ENCODE peak calls at places on chromosomes 3 and 15, in seven cellular contexts. P, G, T, Q, M, Y and O are unnamed samples.

GRCh38 chr15:41774873-41775417 is 661 bp downstream of the MAPKBP1 start:
- DNase-seq in P (no peak), G (no peak), T (no peak), Q (no peak), M (no peak), Y (no peak), O (no peak)

GRCh38 chr3:34619990-34620389 is 821.6 kb downstream of the PDCD6IP start:
- DNase-seq in P (no peak), G (no peak), T (peak; percentile 33), Q (no peak), M (no peak), Y (no peak), O (no peak)

GRCh38 chr3:74009961-74010859 is 385.5 kb upstream of the PDZRN3 start:
- DNase-seq in P (no peak), G (no peak), T (no peak), Q (no peak), M (no peak), Y (no peak), O (no peak)

GRCh38 chr3:173745952-173746682 is 348.6 kb downstream of the NLGN1 start:
- DNase-seq in P (no peak), G (no peak), T (no peak), Q (no peak), M (no peak), Y (peak; percentile 76), O (no peak)

GRCh38 chr3:112477891-112478290 is 21.4 kb downstream of the BTLA start:
- DNase-seq in P (no peak), G (no peak), T (no peak), Q (no peak), M (no peak), Y (no peak), O (no peak)

GRCh38 chr3:15512173-15512572 is 9.3 kb downstream of the COLQ start:
- DNase-seq in P (no peak), G (no peak), T (no peak), Q (peak; percentile 69), M (no peak), Y (no peak), O (no peak)

GRCh38 chr3:111072016-111072891 is 638 bp downstream of the NECTIN3 start:
- DNase-seq in P (peak; percentile 34), G (peak; percentile 62), T (peak; percentile 42), Q (peak; percentile 48), M (peak; percentile 90), Y (peak; percentile 40), O (peak; percentile 56)

GRCh38 chr3:45041666-45042065 is 15.6 kb downstream of the CLEC3B start:
- DNase-seq in P (no peak), G (no peak), T (no peak), Q (no peak), M (no peak), Y (no peak), O (no peak)

GRCh38 chr3:187098925-187099512 is 40.3 kb downstream of the RPL39L start:
- DNase-seq in P (no peak), G (no peak), T (no peak), Q (no peak), M (no peak), Y (peak; percentile 5), O (no peak)

GRCh38 chr3:42349765-42350594 is 60.4 kb downstream of the LYZL4 start:
- DNase-seq in P (no peak), G (no peak), T (no peak), Q (no peak), M (no peak), Y (no peak), O (no peak)

GRCh38 chr3:35744419-35744818 is 105.1 kb downstream of the ARPP21 start:
- DNase-seq in P (no peak), G (no peak), T (peak; percentile 66), Q (no peak), M (peak; percentile 16), Y (no peak), O (peak; percentile 21)

GRCh38 chr15:48565560-48566482 is 79.7 kb downstream of the FBN1 start:
- DNase-seq in P (no peak), G (no peak), T (no peak), Q (no peak), M (no peak), Y (peak; percentile 98), O (no peak)

GRCh38 chr3:188595890-188596376 is 442.0 kb downstream of the LPP start:
- DNase-seq in P (no peak), G (no peak), T (no peak), Q (no peak), M (no peak), Y (peak; percentile 86), O (no peak)

GRCh38 chr3:107525101-107525953 is 2.6 kb downstream of the BBX start:
- DNase-seq in P (peak; percentile 34), G (peak; percentile 56), T (peak; percentile 31), Q (peak; percentile 27), M (peak; percentile 90), Y (peak; percentile 20), O (peak; percentile 48)

GRCh38 chr3:32302601-32303000 is 64.1 kb downstream of the CMTM8 start:
- DNase-seq in P (no peak), G (no peak), T (no peak), Q (no peak), M (no peak), Y (no peak), O (no peak)

GRCh38 chr3:115827494-115827893 is 204.2 kb downstream of the GAP43 start:
- DNase-seq in P (no peak), G (no peak), T (no peak), Q (no peak), M (no peak), Y (no peak), O (no peak)

GRCh38 chr3:149393355-149394165 is 16.1 kb upstream of the TM4SF1 start:
- DNase-seq in P (peak; percentile 50), G (no peak), T (peak; percentile 69), Q (peak; percentile 84), M (no peak), Y (peak; percentile 83), O (peak; percentile 59)

DNA sequence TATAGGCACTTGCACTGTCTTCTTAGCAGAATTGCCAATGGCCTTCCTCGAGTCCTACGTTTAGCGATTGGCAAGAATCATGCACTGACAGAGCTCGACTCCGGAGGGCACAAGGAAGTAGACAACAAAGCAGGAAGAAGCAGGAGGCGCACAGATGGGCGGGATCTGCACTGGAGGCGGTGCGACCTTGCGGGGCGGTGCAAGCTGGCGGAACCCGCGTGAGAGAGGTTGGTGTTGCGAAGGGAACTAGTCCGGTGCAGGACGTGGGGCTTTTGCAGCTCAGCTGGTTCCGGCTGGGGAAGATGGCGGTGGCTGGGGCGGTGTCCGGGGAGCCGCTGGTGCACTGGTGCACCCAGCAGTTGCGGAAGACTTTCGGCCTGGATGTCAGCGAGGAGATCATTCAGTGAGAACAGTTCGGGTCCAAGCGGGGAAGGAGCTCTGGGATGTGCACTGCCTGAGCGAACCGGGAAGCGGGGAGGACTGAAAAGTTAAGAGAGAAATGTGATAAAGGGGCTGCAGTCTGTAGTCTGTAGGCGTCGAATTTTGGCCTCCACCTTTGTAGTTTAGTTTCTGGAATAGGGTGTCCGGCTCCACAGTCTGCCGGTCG is at the start of gene TRIP4:
- DNase-seq in P (peak; percentile 93), G (peak; percentile 90), T (peak; percentile 97), Q (peak; percentile 96), M (peak; percentile 96), Y (peak; percentile 97), O (peak; percentile 87)
- TF ChIP-seq CTCF in P (peak; percentile 22), G (no peak), T (no peak), Q (no peak), M (peak; percentile 32), Y (no peak), O (no peak)

DNA sequence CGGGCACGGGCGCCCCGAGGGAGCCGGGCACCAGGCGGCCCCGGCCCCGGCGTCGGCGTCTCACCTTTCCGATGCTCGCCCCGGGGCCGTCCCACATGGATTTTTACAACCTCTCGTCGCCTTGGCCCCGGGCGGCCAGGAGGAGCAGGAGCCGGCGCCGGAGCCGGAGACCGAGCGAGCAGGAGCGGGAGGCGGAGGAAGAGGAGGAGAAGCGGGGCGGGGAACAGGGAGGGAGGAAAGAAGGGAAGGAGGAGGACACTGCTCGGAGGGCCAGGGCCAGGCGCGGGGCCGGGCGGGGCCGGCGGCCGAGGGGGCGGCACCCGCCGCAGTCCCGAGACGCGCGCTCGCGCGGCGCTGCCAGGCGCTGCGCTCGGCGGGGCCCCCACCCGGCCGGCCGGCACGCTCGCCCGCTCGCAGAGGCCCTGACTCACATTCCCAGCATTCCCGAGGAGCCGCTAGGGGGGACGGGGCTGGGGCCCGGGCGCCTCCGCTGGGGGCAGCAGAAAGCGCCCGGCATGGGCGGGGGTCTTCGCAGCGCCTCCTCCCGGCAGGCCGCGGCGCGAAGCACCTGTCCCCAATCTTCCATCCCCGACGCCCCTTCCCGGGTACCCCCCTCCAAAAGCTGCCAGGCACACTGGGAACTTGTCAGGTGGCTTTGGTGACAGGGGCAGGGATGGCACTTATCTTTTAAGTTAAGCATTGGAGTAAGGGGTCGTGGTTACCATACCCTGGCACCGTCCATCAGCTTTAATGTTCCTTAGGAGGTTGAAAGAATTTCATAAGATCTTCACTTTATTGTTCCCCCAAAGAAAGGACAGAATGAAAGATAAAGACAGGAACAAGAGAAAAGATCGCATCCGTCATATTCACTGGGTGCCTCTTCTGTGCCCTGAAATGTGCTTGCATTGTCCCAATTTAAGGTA is at the start of gene ERC2:
- DNase-seq in P (peak; percentile 14), G (peak; percentile 80), T (peak; percentile 94), Q (peak; percentile 41), M (peak; percentile 89), Y (peak; percentile 4), O (peak; percentile 87)
- TF ChIP-seq CTCF in P (no peak), G (peak; percentile 26), T (peak; percentile 84), Q (no peak), M (no peak), Y (no peak), O (peak; percentile 61)

DNA sequence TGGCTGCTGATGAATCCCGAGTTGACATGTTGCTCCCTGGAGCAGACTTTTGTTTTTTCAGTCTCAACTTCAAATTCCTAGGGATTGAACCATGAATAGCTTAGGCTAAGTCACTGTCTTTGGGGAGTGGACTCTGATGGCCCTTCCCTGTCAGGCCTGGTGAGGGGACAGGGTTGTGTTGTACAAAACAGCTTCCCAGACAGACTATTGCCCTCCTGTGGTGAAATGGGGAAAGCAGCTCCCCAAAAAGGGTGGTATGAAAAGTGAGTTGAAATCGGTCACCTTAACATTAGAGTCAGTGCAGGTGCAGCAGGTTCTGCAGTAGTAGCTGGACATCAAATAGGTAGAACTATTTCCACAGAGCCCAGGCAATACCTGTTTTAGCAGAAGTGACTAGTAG is 775.6 kb downstream of the ROBO2 start:
- DNase-seq in P (no peak), G (no peak), T (peak; percentile 57), Q (no peak), M (no peak), Y (no peak), O (peak; percentile 10)
- TF ChIP-seq CTCF in P (no peak), G (no peak), T (peak; percentile 56), Q (no peak), M (no peak), Y (peak; percentile 4), O (peak; percentile 33)

GRCh38 chr3:135217730-135218129 is 422.7 kb downstream of the EPHB1 start:
- DNase-seq in P (no peak), G (no peak), T (no peak), Q (no peak), M (no peak), Y (no peak), O (no peak)

GRCh38 chr3:135215516-135215915 is 420.5 kb downstream of the EPHB1 start:
- DNase-seq in P (no peak), G (no peak), T (no peak), Q (no peak), M (no peak), Y (peak; percentile 37), O (no peak)

GRCh38 chr3:135216659-135217058 is 421.6 kb downstream of the EPHB1 start:
- DNase-seq in P (no peak), G (no peak), T (no peak), Q (no peak), M (no peak), Y (no peak), O (no peak)

GRCh38 chr3:135214400-135214799 is 419.3 kb downstream of the EPHB1 start:
- DNase-seq in P (no peak), G (no peak), T (no peak), Q (no peak), M (no peak), Y (no peak), O (no peak)

GRCh38 chr3:135213213-135213612 is 418.2 kb downstream of the EPHB1 start:
- DNase-seq in P (no peak), G (no peak), T (no peak), Q (no peak), M (no peak), Y (no peak), O (no peak)
- TF ChIP-seq CTCF in P (no peak), G (no peak), T (no peak), Q (no peak), M (no peak), Y (no peak), O (no peak)